ENCODE peak calls at places on chromosome 20, in ten cellular contexts. L is tibial artery; P is KBM-7; O is stomach; N is DMS153; K is mesothelial cell of epicardium; R is activated naive CD8-positive, alpha-beta T cell treated with anti-CD3 and anti-CD28 coated beads, Interleukin-2, amount 50 U/mL, for 24 hours; B is naive B cell; H is HFF-Myc; G is neural progenitor cell. J is an unnamed sample.

GRCh38 chr20:8082999-8083398 is 49.1 kb upstream of the PLCB1 start:
- DNase-seq in K (no peak), N (peak; percentile 87), H (no peak), G (no peak), B (no peak), L (no peak), P (no peak), R (no peak), O (no peak), J (no peak)

GRCh38 chr20:18906046-18906445 is 92.5 kb downstream of the SCP2D1 start:
- DNase-seq in N (no peak), P (no peak), B (no peak), G (no peak), L (no peak), R (no peak), H (no peak), K (no peak), O (no peak), J (no peak)

GRCh38 chr20:4811661-4812181 is 90.0 kb downstream of the PRND start:
- DNase-seq in K (no peak), P (peak; percentile 94), G (no peak), R (peak; percentile 47), N (no peak), L (peak; percentile 84), B (peak; percentile 80), O (peak; percentile 67), H (no peak), J (no peak)

GRCh38 chr20:62337558-62338293 is 29.4 kb downstream of the LAMA5 start:
- DNase-seq in L (no peak), N (no peak), R (no peak), P (no peak), K (no peak), O (no peak), H (no peak), G (no peak), B (peak; percentile 83), J (no peak)

GRCh38 chr20:22921595-22922421 is 113.3 kb upstream of the SSTR4 start:
- DNase-seq in B (no peak), K (no peak), P (peak; percentile 74), G (no peak), N (no peak), H (peak; percentile 3), R (no peak), L (no peak), O (no peak), J (peak; percentile 12)

GRCh38 chr20:17971571-17972013 is 2.8 kb downstream of the MGME1 start:
- DNase-seq in L (no peak), B (no peak), N (no peak), P (no peak), O (no peak), H (no peak), R (no peak), G (peak; percentile 59), K (no peak), J (no peak)

GRCh38 chr20:49919009-49919408 is 3.7 kb upstream of the SPATA2 start:
- DNase-seq in P (no peak), H (no peak), L (peak; percentile 10), R (no peak), K (no peak), G (no peak), O (no peak), N (no peak), B (no peak), J (no peak)

GRCh38 chr20:62051901-62052255 is 13.8 kb downstream of the TAF4 start:
- DNase-seq in K (no peak), L (no peak), R (no peak), H (no peak), O (no peak), B (no peak), N (no peak), G (no peak), P (no peak), J (no peak)

GRCh38 chr20:34639755-34640222 is 37.1 kb downstream of the PIGU start:
- DNase-seq in P (no peak), B (no peak), O (peak; percentile 29), R (no peak), H (no peak), K (no peak), G (no peak), N (peak; percentile 91), L (no peak), J (peak; percentile 12)

GRCh38 chr20:20454850-20455627 is 87.1 kb downstream of the INSM1 start:
- DNase-seq in O (no peak), K (no peak), R (no peak), N (no peak), G (no peak), L (no peak), P (no peak), H (no peak), B (no peak), J (no peak)

GRCh38 chr20:47985092-47985850 is 200.0 kb upstream of the SULF2 start:
- DNase-seq in H (peak; percentile 40), B (no peak), R (no peak), L (no peak), N (no peak), P (no peak), O (no peak), K (no peak), G (peak; percentile 32), J (no peak)

GRCh38 chr20:8523684-8524083 is 391.6 kb downstream of the PLCB1 start:
- DNase-seq in L (no peak), H (no peak), P (no peak), G (peak; percentile 15), N (no peak), R (no peak), K (no peak), B (no peak), O (no peak), J (no peak)

GRCh38 chr20:32160341-32160740 is 47.2 kb downstream of the PLAGL2 start:
- DNase-seq in G (no peak), B (no peak), H (no peak), L (peak; percentile 45), N (no peak), R (no peak), K (no peak), O (no peak), P (no peak), J (no peak)

GRCh38 chr20:53809242-53809641 is 215.6 kb upstream of the ZNF217 start:
- DNase-seq in N (no peak), L (no peak), O (no peak), K (no peak), B (no peak), G (peak; percentile 37), P (no peak), R (no peak), H (no peak), J (no peak)

GRCh38 chr20:58893355-58894151 is 41.0 kb downstream of the GNAS start:
- DNase-seq in R (peak; percentile 60), H (no peak), K (no peak), G (no peak), P (no peak), B (no peak), L (no peak), N (no peak), O (no peak), J (no peak)

GRCh38 chr20:19047040-19047950 is 165.1 kb upstream of the SLC24A3 start:
- DNase-seq in H (no peak), O (peak; percentile 85), K (no peak), R (no peak), N (no peak), G (no peak), P (no peak), B (no peak), L (peak; percentile 86), J (no peak)

GRCh38 chr20:21514553-21515251 is 838 bp upstream of the NKX2-2 start:
- DNase-seq in G (peak; percentile 69), B (no peak), P (peak; percentile 76), L (no peak), N (no peak), H (no peak), K (no peak), R (no peak), O (no peak), J (no peak)

GRCh38 chr20:20412750-20413149 is 44.8 kb downstream of the INSM1 start:
- DNase-seq in K (no peak), O (no peak), P (no peak), N (no peak), L (no peak), H (no peak), G (peak; percentile 51), R (peak; percentile 33), B (no peak), J (no peak)

GRCh38 chr20:48652961-48653705 is 174.7 kb downstream of the PREX1 start:
- DNase-seq in B (no peak), L (no peak), O (no peak), R (no peak), P (no peak), G (no peak), H (no peak), K (no peak), N (no peak), J (no peak)

J was measured in smooth muscle cell of the brain vasculature.